ENCODE peak calls at places on chromosomes 7 and 10, in four cellular contexts. M is activated gamma-delta T cell treated with Interleukin-2 at 50 U/mL for 16 hours; U is HFF-Myc; Y is CD4-positive, alpha-beta memory T cell. L is an unnamed sample.

GRCh38 chr10:31381766-31382316 is 62.8 kb downstream of the ZEB1 start:
- DNase-seq in Y (no peak), U (no peak), M (no peak), L (no peak)

GRCh38 chr10:43075612-43076003 is 1.3 kb upstream of the RET start:
- DNase-seq in Y (no peak), U (no peak), M (no peak), L (no peak)

GRCh38 chr7:142153400-142153799 is 41.9 kb downstream of the MGAM2 start:
- DNase-seq in M (no peak), U (no peak), Y (no peak), L (no peak)

GRCh38 chr10:14569274-14570060 is 205.2 kb downstream of the FAM107B start:
- DNase-seq in U (no peak), M (no peak), Y (peak; percentile 72), L (no peak)

GRCh38 chr7:50155755-50156154 is 62.7 kb upstream of the ZPBP start:
- DNase-seq in Y (no peak), U (no peak), M (no peak), L (no peak)

GRCh38 chr10:98030093-98030821 is at the start of gene CRTAC1:
- DNase-seq in M (no peak), U (no peak), Y (no peak), L (no peak)

GRCh38 chr10:30176776-30177533 is 117.6 kb upstream of the JCAD start:
- DNase-seq in U (no peak), M (no peak), Y (no peak), L (no peak)

GRCh38 chr10:117242463-117242832 is 1.5 kb downstream of the SLC18A2 start:
- DNase-seq in Y (no peak), M (no peak), U (no peak), L (no peak)

GRCh38 chr7:5350600-5351385 is 68.0 kb downstream of the SLC29A4 start:
- DNase-seq in U (no peak), Y (no peak), M (no peak), L (no peak)

GRCh38 chr7:38660427-38661099 is 29.4 kb upstream of the AMPH start:
- DNase-seq in U (peak; percentile 41), Y (peak; percentile 32), M (peak; percentile 7), L (peak; percentile 7)

GRCh38 chr10:103479135-103479534 is at the start of gene CALHM3:
- DNase-seq in U (no peak), Y (no peak), M (no peak), L (no peak)

GRCh38 chr10:11663763-11664555 is 52.5 kb upstream of the USP6NL start:
- DNase-seq in M (no peak), U (no peak), Y (no peak), L (no peak)

GRCh38 chr7:106535234-106536026 is 125.5 kb downstream of the CCDC71L start:
- DNase-seq in Y (no peak), U (peak; percentile 17), M (no peak), L (no peak)

GRCh38 chr7:82110146-82110823 is 333.3 kb downstream of the CACNA2D1 start:
- DNase-seq in Y (no peak), U (no peak), M (no peak), L (no peak)

GRCh38 chr7:40015790-40016296 is 65.8 kb downstream of the CDK13 start:
- DNase-seq in U (peak; percentile 14), M (no peak), Y (no peak), L (no peak)

GRCh38 chr10:97612386-97612785 is 20.9 kb downstream of the MORN4 start:
- DNase-seq in U (peak; percentile 14), Y (no peak), M (no peak), L (peak; percentile 10)

GRCh38 chr7:33399528-33400213 is 270.3 kb downstream of the BBS9 start:
- DNase-seq in M (no peak), U (no peak), Y (no peak), L (no peak)

GRCh38 chr7:136293272-136293671 is 316.1 kb upstream of the MTPN start:
- DNase-seq in Y (no peak), M (no peak), U (no peak), L (no peak)

GRCh38 chr7:157586426-157586955 is 249.7 kb downstream of the DNAJB6 start:
- DNase-seq in M (no peak), Y (no peak), U (no peak), L (no peak)

GRCh38 chr10:46558411-46559185 is 2.1 kb upstream of the GPRIN2 start:
- DNase-seq in Y (no peak), M (peak; percentile 3), U (no peak), L (no peak)

GRCh38 chr7:46945328-46945727 is 636.6 kb downstream of the TNS3 start:
- DNase-seq in U (no peak), M (no peak), Y (no peak), L (no peak)

GRCh38 chr7:3892167-3892566 is 591.1 kb downstream of the SDK1 start:
- DNase-seq in M (no peak), Y (no peak), U (no peak), L (no peak)

GRCh38 chr10:18689498-18689897 is 30.3 kb downstream of the ARL5B start:
- DNase-seq in Y (no peak), M (no peak), U (no peak), L (no peak)

GRCh38 chr10:60645928-60646433 is 132.3 kb upstream of the CDK1 start:
- DNase-seq in M (no peak), Y (no peak), U (no peak), L (no peak)

GRCh38 chr7:82294258-82294855 is 149.2 kb downstream of the CACNA2D1 start:
- DNase-seq in Y (no peak), M (no peak), U (no peak), L (no peak)

GRCh38 chr7:144384555-144385245 is 18.8 kb downstream of the NOBOX start:
- DNase-seq in M (no peak), Y (no peak), U (no peak), L (no peak)

GRCh38 chr7:137040745-137041144 is 172.3 kb downstream of the CHRM2 start:
- DNase-seq in M (no peak), Y (no peak), U (no peak), L (no peak)

GRCh38 chr7:309586-310228 is 19.7 kb downstream of the FOXL3 start:
- DNase-seq in M (no peak), U (no peak), Y (no peak), L (no peak)

GRCh38 chr7:94434031-94434430 is 39.3 kb downstream of the COL1A2 start:
- DNase-seq in U (no peak), M (no peak), Y (no peak), L (no peak)

GRCh38 chr7:138030679-138031351 is 28.9 kb upstream of the CREB3L2 start:
- DNase-seq in U (no peak), M (no peak), Y (no peak), L (no peak)

GRCh38 chr7:28678421-28678965 is 266.2 kb downstream of the CREB5 start:
- DNase-seq in M (no peak), Y (no peak), U (no peak), L (no peak)

GRCh38 chr7:133423618-133424017 is 170.7 kb downstream of the EXOC4 start:
- DNase-seq in U (no peak), Y (no peak), M (no peak), L (no peak)

L was measured in smooth muscle cell of the brain vasculature.